ENCODE peak calls at places on chromosomes 4 and X, in nine cellular contexts. P is A549, F is esophagus muscularis mucosa, Y is breast epithelium, B is uterus, T is spleen, H is H54, J is right lobe of liver, N is heart left ventricle. Q is an unnamed sample.
A peak's percentile ranks its signal among the peaks of the same experiment; 100 is the strongest.

GRCh38 chrX:9878141-9878875 is 88.8 kb upstream of the CLDN34 start:
- DNase-seq in F (no peak), P (no peak), T (no peak), Y (no peak), N (no peak), J (no peak), B (no peak), H (no peak), Q (no peak)

GRCh38 chr4:186201535-186202230 is 10.3 kb downstream of the CYP4V2 start:
- DNase-seq in B (no peak), F (no peak), T (peak; percentile 87), H (no peak), Y (no peak), P (peak; percentile 64), J (peak; percentile 64), N (peak; percentile 53), Q (peak; percentile 42)

GRCh38 chr4:80967346-80967745 is 63.2 kb upstream of the BMP3 start:
- DNase-seq in F (no peak), J (no peak), T (no peak), P (no peak), Y (no peak), B (no peak), N (no peak), H (no peak), Q (no peak)

GRCh38 chr4:19698961-19699360 is 552.7 kb upstream of the SLIT2 start:
- DNase-seq in H (no peak), B (no peak), P (no peak), T (no peak), Y (no peak), N (no peak), F (no peak), J (no peak), Q (no peak)

GRCh38 chr4:176988226-176988625 is 195.5 kb upstream of the VEGFC start:
- DNase-seq in Y (no peak), J (no peak), H (peak; percentile 12), P (peak; percentile 49), B (no peak), N (no peak), F (no peak), T (no peak), Q (no peak)

GRCh38 chr4:124092101-124093057 is 620.2 kb downstream of the ANKRD50 start:
- DNase-seq in T (no peak), B (no peak), Y (no peak), P (no peak), F (no peak), J (no peak), N (no peak), H (no peak), Q (no peak)

GRCh38 chr4:113043591-113043990 is 5.9 kb upstream of the ANK2 start:
- DNase-seq in F (no peak), J (no peak), T (no peak), H (no peak), B (no peak), P (no peak), N (no peak), Y (no peak), Q (no peak)

GRCh38 chrX:1462596-1463251 is 10.0 kb upstream of the ASMTL start:
- DNase-seq in T (peak; percentile 65), F (peak; percentile 83), N (no peak), P (no peak), Y (no peak), J (no peak), H (peak; percentile 56), B (no peak), Q (no peak)

GRCh38 chr4:10114607-10115006 is 2.0 kb downstream of the WDR1 start:
- DNase-seq in H (no peak), N (no peak), F (no peak), B (no peak), Y (no peak), J (no peak), T (no peak), P (no peak), Q (no peak)

GRCh38 chrX:47748576-47748975 is 88.1 kb upstream of the ZNF81 start:
- DNase-seq in J (no peak), F (no peak), Y (no peak), P (no peak), N (no peak), T (no peak), B (no peak), H (no peak), Q (no peak)

GRCh38 chr4:86593726-86594558 is at the start of gene PTPN13:
- DNase-seq in P (peak; percentile 86), J (peak; percentile 92), B (peak; percentile 98), F (peak; percentile 98), H (peak; percentile 71), Y (peak; percentile 94), N (peak; percentile 96), T (peak; percentile 94), Q (peak; percentile 50)

GRCh38 chr4:86595426-86595805 is 1.3 kb downstream of the PTPN13 start:
- DNase-seq in T (no peak), H (no peak), N (no peak), Y (no peak), P (no peak), J (no peak), F (no peak), B (peak; percentile 22), Q (no peak)

GRCh38 chr4:86592553-86593249 is 1.4 kb upstream of the PTPN13 start:
- DNase-seq in J (no peak), B (no peak), T (no peak), F (no peak), P (peak; percentile 3), H (no peak), N (no peak), Y (no peak), Q (no peak)

GRCh38 chr4:86596802-86597201 is 2.7 kb downstream of the PTPN13 start:
- DNase-seq in Y (no peak), P (no peak), B (no peak), T (no peak), H (no peak), N (no peak), J (no peak), F (no peak), Q (no peak)

DNA sequence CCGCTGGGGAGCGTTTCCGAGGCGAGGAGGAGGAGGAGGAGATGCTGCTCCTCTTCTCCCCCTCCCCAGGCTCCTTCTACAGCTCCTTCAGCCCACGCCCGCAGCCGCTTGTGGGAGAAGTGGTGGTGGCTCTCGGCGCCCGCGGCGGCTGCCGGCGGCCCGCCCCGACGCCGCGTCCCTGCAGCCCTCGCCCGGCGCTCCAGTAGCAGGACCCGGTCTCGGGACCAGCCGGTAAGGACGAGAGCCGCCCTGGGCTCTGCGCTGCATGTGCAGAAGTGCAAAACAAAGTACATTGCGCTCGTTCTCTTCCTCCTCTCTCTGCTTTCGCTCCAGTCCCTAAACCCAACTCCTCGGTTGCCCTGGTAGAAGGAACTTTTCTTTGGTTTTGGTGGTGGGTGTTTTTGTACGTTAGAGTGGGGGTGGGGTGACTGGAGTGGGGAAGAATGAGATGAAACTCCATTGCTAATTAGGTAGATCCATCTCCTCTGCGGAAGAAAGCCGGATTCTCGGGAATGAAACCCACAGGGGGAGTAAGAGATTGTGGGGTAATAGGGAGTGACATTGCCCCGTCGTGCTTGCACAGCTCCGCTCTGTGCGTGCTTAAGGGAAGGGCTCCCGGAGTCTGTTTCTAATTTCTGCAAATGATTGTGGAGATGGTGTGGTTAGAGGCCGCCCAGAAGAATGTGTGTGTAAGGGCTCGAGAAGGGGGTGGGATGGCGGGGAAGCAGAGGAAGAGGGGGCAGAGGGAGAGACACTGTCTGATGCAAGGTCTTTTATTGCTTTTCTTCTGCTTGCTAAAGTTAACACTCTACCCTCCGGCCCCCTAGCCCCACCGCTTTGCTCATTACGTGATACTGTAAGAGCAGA is 677 bp downstream of the PTPN13 start:
- DNase-seq in H (no peak), P (peak; percentile 21), T (peak; percentile 82), F (no peak), N (peak; percentile 28), J (no peak), B (peak; percentile 55), Y (peak; percentile 17), Q (no peak)
- TF ChIP-seq POLR2A in H (no peak), P (no peak), T (no peak), F (no peak), N (no peak), J (no peak), B (no peak), Y (no peak), Q (no peak)

GRCh38 chrX:107000013-107000515 is at the start of gene MORC4:
- DNase-seq in H (peak; percentile 64), Y (peak; percentile 67), T (peak; percentile 89), J (peak; percentile 87), B (peak; percentile 85), N (peak; percentile 72), P (peak; percentile 34), F (no peak), Q (peak; percentile 12)
- TF ChIP-seq POLR2A in H (peak; percentile 46), Y (no peak), T (no peak), J (peak; percentile 77), B (no peak), N (no peak), P (peak; percentile 87), F (no peak), Q (no peak)

GRCh38 chr4:121818215-121818614 is 5.5 kb downstream of the CCNA2 start:
- DNase-seq in P (no peak), H (no peak), B (no peak), Y (no peak), N (no peak), T (no peak), J (no peak), F (no peak), Q (no peak)

GRCh38 chr4:121814756-121815155 is 8.9 kb downstream of the CCNA2 start:
- DNase-seq in J (no peak), B (no peak), F (no peak), Y (no peak), N (no peak), P (no peak), H (no peak), T (no peak), Q (no peak)

GRCh38 chr4:121817701-121818100 is 6.0 kb downstream of the CCNA2 start:
- DNase-seq in T (no peak), H (no peak), P (no peak), N (no peak), Y (no peak), J (no peak), B (no peak), F (no peak), Q (no peak)

GRCh38 chr4:121819216-121819980 is 4.3 kb downstream of the CCNA2 start:
- DNase-seq in F (no peak), T (no peak), P (no peak), Y (no peak), B (no peak), H (no peak), N (no peak), J (no peak), Q (no peak)

DNA sequence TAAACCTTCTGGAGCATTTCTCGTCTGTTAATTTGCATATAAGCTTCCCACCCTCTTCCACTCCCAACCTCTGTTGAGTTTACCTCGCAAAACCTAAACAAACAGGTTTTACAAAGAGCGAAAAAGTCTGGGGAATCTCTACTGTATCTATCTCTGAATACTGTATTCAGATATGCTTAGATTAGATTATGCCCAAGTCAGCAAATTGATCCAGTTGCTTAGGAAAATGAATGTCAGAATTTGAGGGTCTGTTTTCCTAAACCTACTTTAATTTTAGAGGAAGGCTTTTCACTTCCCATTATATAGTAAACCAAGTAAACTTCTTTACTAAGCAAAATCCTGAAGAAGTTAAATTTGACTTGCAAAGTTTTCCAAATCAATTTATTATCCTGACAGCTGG is 6.7 kb downstream of the CCNA2 start:
- DNase-seq in B (no peak), Y (no peak), J (no peak), P (no peak), N (no peak), F (no peak), H (no peak), T (no peak), Q (no peak)
- TF ChIP-seq POLR2A in B (no peak), Y (no peak), J (no peak), P (no peak), N (no peak), F (no peak), H (no peak), T (no peak), Q (no peak)

GRCh38 chrX:37349131-37350033 is at the start of gene PRRG1:
- DNase-seq in N (peak; percentile 88), P (peak; percentile 42), H (peak; percentile 19), J (peak; percentile 88), F (peak; percentile 91), Y (peak; percentile 38), B (peak; percentile 71), T (peak; percentile 80), Q (no peak)
- TF ChIP-seq POLR2A in N (no peak), P (peak; percentile 77), H (peak; percentile 83), J (peak; percentile 81), F (no peak), Y (no peak), B (peak; percentile 42), T (no peak), Q (no peak)

Q was measured in GM12892.